ENCODE peak calls at places on chromosomes 1 and 21, in nine cellular contexts. H is right atrium auricular region; W is CD8-positive, alpha-beta memory T cell; P is stomach; Z is small intestine; N is heart left ventricle; U is A549; A is aorta; R is PC-9. O is an unnamed sample.

GRCh38 chr1:245383396-245384330 is 228.9 kb downstream of the KIF26B start:
- DNase-seq in N (no peak), P (no peak), A (no peak), R (no peak), U (no peak), W (no peak), Z (no peak), H (no peak), O (no peak)

GRCh38 chr1:10050611-10051010 is 17.9 kb downstream of the UBE4B start:
- DNase-seq in N (no peak), R (no peak), A (no peak), H (no peak), U (no peak), P (no peak), Z (no peak), W (no peak), O (no peak)

GRCh38 chr21:22791986-22792560 is 1793.9 kb downstream of the NCAM2 start:
- DNase-seq in A (no peak), U (peak; percentile 0), H (no peak), N (no peak), Z (peak; percentile 43), R (no peak), W (peak; percentile 18), P (no peak), O (no peak)

GRCh38 chr1:110155878-110156522 is 5.7 kb downstream of the SLC6A17 start:
- DNase-seq in Z (peak; percentile 26), R (peak; percentile 38), A (peak; percentile 70), N (peak; percentile 56), H (no peak), W (peak; percentile 21), P (peak; percentile 65), U (no peak), O (no peak)

GRCh38 chr1:100479620-100480338 is 58.2 kb upstream of the GPR88 start:
- DNase-seq in R (no peak), N (no peak), A (no peak), Z (no peak), U (no peak), W (no peak), H (no peak), P (no peak), O (no peak)

GRCh38 chr1:19007491-19008441 is 51.3 kb upstream of the IFFO2 start:
- DNase-seq in P (peak; percentile 52), U (peak; percentile 21), H (no peak), W (no peak), N (no peak), A (no peak), R (peak; percentile 22), Z (peak; percentile 13), O (no peak)

GRCh38 chr21:25980710-25981109 is 189.9 kb downstream of the APP start:
- DNase-seq in A (no peak), R (no peak), U (no peak), P (no peak), W (no peak), Z (no peak), N (no peak), H (no peak), O (no peak)

GRCh38 chr1:20281801-20282200 is 8.9 kb upstream of the VWA5B1 start:
- DNase-seq in P (no peak), W (no peak), N (no peak), Z (no peak), R (no peak), H (no peak), U (no peak), A (no peak), O (no peak)

GRCh38 chr1:15758537-15758936 is at the start of gene FBLIM1:
- DNase-seq in A (no peak), W (no peak), H (no peak), N (no peak), Z (no peak), U (no peak), P (no peak), R (peak; percentile 41), O (no peak)

GRCh38 chr1:18922319-18922726 is 20.0 kb upstream of the ALDH4A1 start:
- DNase-seq in H (peak; percentile 95), Z (no peak), N (peak; percentile 88), A (peak; percentile 89), U (peak; percentile 39), R (peak; percentile 21), W (no peak), P (peak; percentile 69), O (peak; percentile 73)

GRCh38 chr1:208081972-208082371 is 162.2 kb downstream of the PLXNA2 start:
- DNase-seq in U (no peak), R (no peak), Z (no peak), H (no peak), A (no peak), P (no peak), N (no peak), W (no peak), O (no peak)

GRCh38 chr1:229803601-229804217 is 177.7 kb downstream of the URB2 start:
- DNase-seq in R (no peak), A (no peak), Z (peak; percentile 36), H (no peak), W (no peak), U (no peak), N (no peak), P (no peak), O (no peak)

GRCh38 chr1:154628122-154628405 is 20.1 kb upstream of the ADAR start:
- DNase-seq in N (no peak), A (no peak), P (no peak), W (no peak), H (no peak), Z (no peak), U (no peak), R (no peak), O (no peak)

GRCh38 chr1:244444854-244445253 is 6.9 kb downstream of the ADSS2 start:
- DNase-seq in A (no peak), P (no peak), H (no peak), N (no peak), U (no peak), R (no peak), W (no peak), Z (no peak), O (no peak)

GRCh38 chr1:51724797-51725196 is 107.9 kb downstream of the OSBPL9 start:
- DNase-seq in U (no peak), P (no peak), H (no peak), Z (no peak), W (no peak), N (no peak), A (no peak), R (no peak), O (no peak)

DNA sequence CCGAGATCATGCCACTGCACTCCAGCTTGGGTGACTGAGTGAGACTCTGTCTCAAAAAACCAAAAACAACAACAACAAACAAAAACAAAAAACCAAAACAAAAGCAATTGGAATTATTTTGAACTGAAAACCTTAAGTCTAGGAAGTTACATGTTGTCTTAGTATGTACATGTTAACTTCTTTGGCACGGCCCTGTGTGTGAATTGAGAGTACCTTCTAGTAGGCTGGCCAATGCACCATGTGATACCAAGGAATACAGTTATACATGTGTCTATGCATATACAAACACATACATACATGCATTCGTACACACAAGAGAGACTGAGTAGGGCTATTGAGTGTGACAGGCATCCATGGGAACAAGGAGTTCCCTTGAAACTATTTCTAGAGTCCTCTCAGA is 18.6 kb downstream of the TPTE start:
- DNase-seq in U (no peak), Z (no peak), W (no peak), N (no peak), A (no peak), R (no peak), P (no peak), H (no peak), O (no peak)
- H3K9me3 ChIP-seq in U (no peaks in the 10 kb centered on the region), Z (peaks cover 8% of the 10 kb centered on the region), W (no peaks in the 10 kb centered on the region), N (peaks cover 12% of the 10 kb centered on the region), A (peaks cover 2% of the 10 kb centered on the region), R (no peaks in the 10 kb centered on the region), P (peaks cover 67% of the 10 kb centered on the region), H (peaks cover 9% of the 10 kb centered on the region), O (no peaks in the 10 kb centered on the region)

GRCh38 chr21:32954353-32954752 is 71.4 kb upstream of the OLIG2 start:
- DNase-seq in H (no peak), R (no peak), A (no peak), P (no peak), Z (no peak), W (no peak), N (no peak), U (no peak), O (no peak)
- H3K4me1 ChIP-seq in H (no peaks in the 10 kb centered on the region), R (no peaks in the 10 kb centered on the region), A (no peaks in the 10 kb centered on the region), P (no peaks in the 10 kb centered on the region), Z (no peaks in the 10 kb centered on the region), W (no peaks in the 10 kb centered on the region), N (no peaks in the 10 kb centered on the region), U (no peaks in the 10 kb centered on the region), O (no peaks in the 10 kb centered on the region)

GRCh38 chr1:49408346-49408745 is 615.4 kb downstream of the AGBL4 start:
- DNase-seq in N (no peak), U (no peak), R (no peak), Z (no peak), P (no peak), W (no peak), H (no peak), A (no peak), O (no peak)
- H3K9me3 ChIP-seq in N (no peaks in the 10 kb centered on the region), U (no peaks in the 10 kb centered on the region), R (no peaks in the 10 kb centered on the region), Z (no peaks in the 10 kb centered on the region), P (no peaks in the 10 kb centered on the region), W (no peaks in the 10 kb centered on the region), H (no peaks in the 10 kb centered on the region), A (peaks cover 1% of the 10 kb centered on the region), O (no peaks in the 10 kb centered on the region)

GRCh38 chr1:2449636-2450454 is 26.2 kb upstream of the PLCH2 start:
- DNase-seq in U (no peak), A (no peak), Z (no peak), P (no peak), R (no peak), N (no peak), W (no peak), H (no peak), O (no peak)

GRCh38 chr1:2451744-2452582 is 24.1 kb upstream of the PLCH2 start:
- DNase-seq in Z (no peak), P (no peak), N (no peak), R (peak; percentile 56), A (no peak), W (no peak), U (peak; percentile 81), H (no peak), O (no peak)

GRCh38 chr1:2454227-2454626 is 21.9 kb upstream of the PLCH2 start:
- DNase-seq in U (no peak), A (no peak), N (no peak), W (no peak), P (no peak), Z (no peak), H (no peak), R (no peak), O (no peak)

GRCh38 chr1:2455757-2456156 is 20.3 kb upstream of the PLCH2 start:
- DNase-seq in R (no peak), W (no peak), U (no peak), N (no peak), P (no peak), A (no peak), H (no peak), Z (no peak), O (no peak)

DNA sequence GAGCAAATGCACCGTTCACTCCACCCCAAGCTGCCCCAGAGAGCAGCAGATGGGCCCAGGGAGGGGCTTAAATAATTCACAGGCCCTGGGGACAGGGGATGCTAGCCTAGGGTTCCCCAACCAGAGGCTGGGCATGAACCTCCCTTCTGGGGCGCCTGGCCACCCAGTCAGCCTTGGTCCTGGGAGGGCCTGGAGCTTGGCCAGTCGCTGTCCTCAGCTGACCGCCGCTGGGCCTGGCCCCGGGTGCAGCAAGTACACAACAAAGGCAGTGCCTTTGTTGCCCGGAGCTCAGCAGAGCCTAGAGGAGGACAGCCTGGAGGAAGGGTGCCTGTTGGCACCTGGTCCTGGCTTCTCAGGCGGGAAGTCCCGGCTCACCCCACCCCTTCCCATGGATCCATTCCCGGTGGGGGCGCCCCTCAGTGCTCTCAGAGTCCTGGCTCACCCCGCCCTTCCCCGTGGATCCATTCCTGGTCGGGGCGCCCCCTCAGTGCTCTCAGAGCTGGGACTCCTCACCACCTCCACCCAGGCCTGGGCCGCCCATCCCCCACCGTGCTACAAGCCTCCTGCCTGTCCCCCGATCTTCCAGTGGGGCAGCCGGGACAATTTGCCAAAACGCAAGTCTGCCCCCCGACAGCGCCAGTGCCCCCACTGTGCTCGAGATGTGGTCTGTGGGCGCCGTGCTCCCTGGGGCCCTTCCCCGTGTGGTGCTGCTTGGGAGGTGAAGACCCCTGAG is 23.3 kb upstream of the PLCH2 start:
- DNase-seq in U (no peak), R (no peak), P (no peak), Z (no peak), W (no peak), A (no peak), N (no peak), H (no peak), O (no peak)
- H3K4me1 ChIP-seq in U (peaks cover 58% of the 10 kb centered on the region), R (peaks cover 27% of the 10 kb centered on the region), P (peaks cover 4% of the 10 kb centered on the region), Z (no peaks in the 10 kb centered on the region), W (no peaks in the 10 kb centered on the region), A (no peaks in the 10 kb centered on the region), N (no peaks in the 10 kb centered on the region), H (no peaks in the 10 kb centered on the region), O (no peaks in the 10 kb centered on the region)

O was measured in Peyer's patch.